ENCODE peak calls at places on chromosomes 5 and 9, in eight cellular contexts. N is colonic mucosa; B is tibial artery; Q is tibial nerve; M is CD4-positive, alpha-beta T cell; U is MCF 10A; Z is WERI-Rb-1; L is astrocyte of the spinal cord. S is an unnamed sample.

GRCh38 chr9:19648672-19649071 is 140.2 kb downstream of the SLC24A2 start:
- DNase-seq in Z (no peak), L (no peak), N (no peak), M (no peak), B (no peak), Q (no peak), U (no peak), S (no peak)

GRCh38 chr5:170757182-170757601 is 26.3 kb upstream of the GABRP start:
- DNase-seq in M (no peak), N (no peak), Q (no peak), L (peak; percentile 21), U (peak; percentile 77), Z (no peak), B (no peak), S (no peak)

GRCh38 chr9:38619556-38620447 is 594 bp downstream of the ANKRD18A start:
- DNase-seq in Z (peak; percentile 38), Q (no peak), L (no peak), N (peak; percentile 46), B (no peak), M (peak; percentile 7), U (peak; percentile 37), S (no peak)

GRCh38 chr5:32197032-32197431 is 22.9 kb upstream of the GOLPH3 start:
- DNase-seq in N (no peak), Z (no peak), Q (no peak), L (no peak), M (no peak), U (no peak), B (no peak), S (no peak)

GRCh38 chr9:136665704-136666363 is 3.1 kb downstream of the EGFL7 start:
- DNase-seq in Q (no peak), B (no peak), N (no peak), M (no peak), L (no peak), U (no peak), Z (no peak), S (no peak)

GRCh38 chr9:88976888-88977257 is 14.4 kb upstream of the S1PR3 start:
- DNase-seq in M (no peak), L (no peak), Q (no peak), B (no peak), N (no peak), U (no peak), Z (no peak), S (no peak)

GRCh38 chr9:21506910-21507795 is 25.0 kb upstream of the IFNE start:
- DNase-seq in N (no peak), Q (no peak), M (no peak), L (peak; percentile 85), Z (no peak), B (no peak), U (peak; percentile 72), S (no peak)

GRCh38 chr9:4792054-4792571 is 631 bp upstream of the RCL1 start:
- DNase-seq in M (no peak), U (no peak), L (no peak), Q (no peak), N (peak; percentile 27), B (no peak), Z (no peak), S (no peak)

GRCh38 chr9:91654527-91654926 is 230.9 kb upstream of the NFIL3 start:
- DNase-seq in M (no peak), Q (no peak), B (no peak), L (no peak), N (no peak), Z (no peak), U (no peak), S (no peak)

GRCh38 chr9:117340422-117340821 is 74.4 kb downstream of the ASTN2 start:
- DNase-seq in M (no peak), Z (no peak), U (no peak), N (no peak), B (no peak), Q (no peak), L (no peak), S (no peak)

GRCh38 chr9:13014484-13014883 is 239.7 kb downstream of the LURAP1L start:
- DNase-seq in N (no peak), U (no peak), M (no peak), B (no peak), L (no peak), Z (no peak), Q (no peak), S (no peak)

GRCh38 chr5:130350131-130350530 is 445.9 kb downstream of the CHSY3 start:
- DNase-seq in N (no peak), U (no peak), Q (no peak), B (no peak), Z (no peak), L (peak; percentile 5), M (no peak), S (no peak)

GRCh38 chr9:101235105-101235866 is 149.5 kb downstream of the BAAT start:
- DNase-seq in N (no peak), Z (no peak), U (peak; percentile 42), B (no peak), M (no peak), L (peak; percentile 4), Q (no peak), S (no peak)

GRCh38 chr5:80069251-80069650 is 34.1 kb downstream of the THBS4 start:
- DNase-seq in N (no peak), U (no peak), Q (no peak), L (no peak), B (no peak), Z (no peak), M (no peak), S (no peak)

GRCh38 chr9:31574006-31574750 is 810.3 kb upstream of the ACO1 start:
- DNase-seq in U (no peak), N (no peak), B (no peak), Z (no peak), L (peak; percentile 19), M (no peak), Q (no peak), S (no peak)

GRCh38 chr5:50653946-50654345 is 12.5 kb upstream of the PARP8 start:
- DNase-seq in L (no peak), U (no peak), B (no peak), Z (no peak), Q (no peak), N (no peak), M (no peak), S (peak; percentile 69)

DNA sequence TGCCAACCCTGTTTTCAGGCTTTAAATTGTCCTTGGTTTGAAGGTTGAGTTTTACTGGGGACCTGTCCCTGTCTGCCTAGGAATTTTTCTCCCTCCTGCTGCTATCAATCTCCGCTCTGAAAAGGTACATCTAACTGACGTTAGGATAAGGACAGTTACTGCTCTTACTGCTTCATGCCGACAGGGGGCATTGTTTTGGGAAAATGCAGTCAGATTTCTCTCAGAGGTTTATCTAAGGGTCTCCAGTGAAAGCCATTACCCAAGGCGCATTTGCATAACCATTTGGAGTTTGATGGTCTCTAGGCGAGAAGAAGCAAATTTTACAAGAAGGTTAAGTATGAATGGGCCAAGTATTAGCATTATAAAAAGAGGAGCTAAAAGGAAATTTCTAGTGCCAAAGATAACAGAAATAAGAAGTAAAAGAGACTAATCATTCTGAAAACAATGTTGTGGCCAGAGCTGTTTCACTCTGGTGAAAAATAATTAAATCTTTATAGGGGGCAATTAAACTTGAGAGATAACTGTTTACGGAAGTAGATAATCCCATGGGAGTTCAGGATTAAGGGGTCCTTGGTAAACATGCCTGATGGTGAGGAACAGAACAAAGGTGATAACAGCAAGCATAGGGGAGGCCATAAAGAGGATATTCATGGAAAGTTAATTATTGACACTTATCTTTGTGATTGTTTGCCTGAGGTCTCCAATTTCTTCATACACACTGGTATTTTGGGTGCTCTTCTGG is 605.0 kb downstream of the MTRR start:
- DNase-seq in N (no peak), Z (no peak), M (no peak), B (no peak), L (no peak), Q (no peak), U (no peak), S (no peak)
- TF ChIP-seq CTCF in N (no peak), Z (peak; percentile 36), M (no peak), B (no peak), L (no peak), Q (no peak), U (peak; percentile 8), S (no peak)

GRCh38 chr5:96896285-96896711 is 20.0 kb downstream of the ERAP2 start:
- DNase-seq in N (no peak), Q (no peak), Z (no peak), U (no peak), B (no peak), M (peak; percentile 16), L (no peak), S (no peak)

GRCh38 chr5:96896806-96897205 is 20.5 kb downstream of the ERAP2 start:
- DNase-seq in B (no peak), N (no peak), Q (no peak), L (no peak), U (no peak), Z (no peak), M (no peak), S (peak; percentile 68)

DNA sequence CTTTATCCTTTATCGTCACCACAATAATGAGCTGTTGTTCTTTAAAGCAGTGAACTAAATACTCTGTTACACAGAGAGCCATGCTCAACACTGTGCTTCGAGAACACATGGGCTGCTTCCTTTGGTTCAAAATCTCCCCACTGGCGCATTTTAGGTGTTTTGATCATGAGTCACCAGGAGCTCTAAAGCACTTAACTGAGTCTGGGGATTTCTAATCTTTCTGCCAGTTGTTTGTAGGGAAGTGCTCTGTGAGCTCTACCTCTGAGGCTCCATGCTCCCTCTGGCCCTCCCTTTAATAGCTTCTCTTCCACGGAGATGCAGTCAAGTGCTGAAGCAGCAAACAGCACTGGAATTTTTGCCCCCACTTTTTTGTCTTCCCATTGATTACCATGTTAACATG is 17.0 kb downstream of the ERAP2 start:
- DNase-seq in M (no peak), B (no peak), L (peak; percentile 87), Z (no peak), N (no peak), Q (no peak), U (peak; percentile 60), S (no peak)
- TF ChIP-seq CTCF in M (no peak), B (no peak), L (no peak), Z (no peak), N (no peak), Q (no peak), U (no peak), S (no peak)

DNA sequence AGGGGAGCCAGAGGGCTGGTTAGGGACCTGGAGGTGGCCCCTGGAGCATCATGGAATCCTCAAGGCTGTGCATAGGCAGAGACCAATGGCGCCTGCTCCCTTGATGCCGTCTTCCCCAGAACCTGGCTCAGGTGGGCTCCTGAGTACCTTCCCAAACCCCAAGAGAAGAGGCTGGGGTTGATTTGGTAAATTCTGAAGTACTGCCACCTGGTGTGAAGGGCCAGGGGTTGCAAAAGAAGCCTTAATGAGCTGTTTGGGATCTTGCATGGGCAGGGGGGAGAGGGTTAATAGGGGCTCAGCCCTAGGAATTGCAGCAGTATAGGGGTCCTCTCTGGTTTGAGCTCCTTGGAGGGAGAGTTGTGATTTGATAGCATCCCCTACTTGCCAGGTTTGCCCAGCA is 52.1 kb downstream of the CYSTM1 start:
- DNase-seq in M (no peak), U (no peak), B (no peak), Q (no peak), N (no peak), L (no peak), Z (no peak), S (no peak)
- TF ChIP-seq CTCF in M (no peak), U (peak; percentile 13), B (no peak), Q (no peak), N (no peak), L (no peak), Z (peak; percentile 2), S (no peak)

DNA sequence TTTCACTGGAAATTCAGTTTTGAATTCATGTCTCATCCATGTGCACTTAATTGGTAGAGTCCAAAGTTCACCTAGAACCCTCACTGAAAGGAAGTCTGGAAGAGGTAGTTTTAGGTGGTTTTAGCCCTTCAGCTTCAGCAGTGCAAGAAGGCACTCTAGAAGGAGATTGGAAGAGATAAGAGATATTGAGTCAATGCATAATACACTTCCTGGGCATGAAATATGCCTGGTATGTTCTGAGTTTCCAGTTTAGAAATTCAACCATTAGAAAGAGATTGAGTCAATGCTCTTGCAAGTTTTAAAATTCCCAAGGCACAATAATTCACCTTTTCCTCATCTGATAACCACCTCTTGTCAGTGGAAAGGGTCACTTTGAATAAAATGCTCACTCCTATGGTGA is 928.1 kb downstream of the MAT2B start:
- DNase-seq in L (peak; percentile 9), U (no peak), N (no peak), Q (no peak), Z (no peak), B (no peak), M (no peak), S (no peak)
- TF ChIP-seq CTCF in L (no peak), U (no peak), N (no peak), Q (no peak), Z (no peak), B (no peak), M (no peak), S (no peak)

S was measured in CD14-positive monocyte.